ENCODE peak calls at places on chromosomes 3 and 15, in six cellular contexts. X, N, O, F, E and L are unnamed samples.

GRCh38 chr15:61613729-61614128 is 384.6 kb upstream of the RORA start:
- DNase-seq in X (no peak), N (peak; percentile 15), O (no peak), F (no peak), E (no peak), L (no peak)

GRCh38 chr3:71102111-71103039 is 481.2 kb downstream of the FOXP1 start:
- DNase-seq in X (no peak), N (peak; percentile 99), O (no peak), F (no peak), E (no peak), L (no peak)

GRCh38 chr15:71571641-71572040 is 238.7 kb upstream of the NR2E3 start:
- DNase-seq in X (no peak), N (no peak), O (no peak), F (no peak), E (no peak), L (no peak)

GRCh38 chr15:68930268-68931022 is at the start of gene SPESP1:
- DNase-seq in X (peak; percentile 78), N (peak; percentile 56), O (peak; percentile 40), F (no peak), E (peak; percentile 33), L (peak; percentile 19)

GRCh38 chr3:10992017-10992945 is at the start of gene SLC6A1:
- DNase-seq in X (peak; percentile 24), N (no peak), O (no peak), F (peak; percentile 87), E (no peak), L (peak; percentile 15)

GRCh38 chr3:70889162-70890045 is 577.0 kb upstream of the MDFIC2 start:
- DNase-seq in X (peak; percentile 32), N (peak; percentile 29), O (no peak), F (no peak), E (no peak), L (no peak)

GRCh38 chr3:13544293-13544831 is 4.6 kb upstream of the FBLN2 start:
- DNase-seq in X (no peak), N (peak; percentile 43), O (peak; percentile 66), F (no peak), E (peak; percentile 11), L (no peak)

GRCh38 chr3:95084738-95085137 is 1021.9 kb downstream of the NSUN3 start:
- DNase-seq in X (no peak), N (no peak), O (no peak), F (no peak), E (no peak), L (no peak)

GRCh38 chr15:25892126-25892525 is 29.0 kb upstream of the ATP10A start:
- DNase-seq in X (no peak), N (no peak), O (no peak), F (no peak), E (no peak), L (no peak)

GRCh38 chr3:113169876-113170452 is 41.4 kb upstream of the BOC start:
- DNase-seq in X (no peak), N (no peak), O (no peak), F (no peak), E (no peak), L (no peak)

GRCh38 chr15:76349301-76350070 is 12.9 kb downstream of the ISL2 start:
- DNase-seq in X (no peak), N (no peak), O (no peak), F (no peak), E (no peak), L (no peak)

GRCh38 chr3:106589306-106589942 is 720.6 kb upstream of the CBLB start:
- DNase-seq in X (no peak), N (no peak), O (peak; percentile 23), F (no peak), E (no peak), L (no peak)

GRCh38 chr3:151753846-151754245 is 20.1 kb downstream of the AADACL2 start:
- DNase-seq in X (no peak), N (no peak), O (no peak), F (no peak), E (no peak), L (no peak)

GRCh38 chr3:27657404-27657803 is 64.7 kb downstream of the EOMES start:
- DNase-seq in X (no peak), N (no peak), O (no peak), F (no peak), E (no peak), L (no peak)

GRCh38 chr15:43329222-43329959 is 982 bp downstream of the LCMT2 start:
- DNase-seq in X (no peak), N (peak; percentile 44), O (no peak), F (peak; percentile 70), E (no peak), L (no peak)